ENCODE peak calls at places on chromosomes 11 and 22, in six cellular contexts. O is suprapubic skin, Z is K562, J is stomach, T is SK-N-SH, W is H1. C is an unnamed sample.

GRCh38 chr11:125600663-125601062 is 8.0 kb downstream of the STT3A start:
- DNase-seq in O (no peak), Z (no peak), J (no peak), T (no peak), W (no peak), C (no peak)

GRCh38 chr22:27488456-27489224 is 312.9 kb downstream of the MN1 start:
- DNase-seq in O (no peak), Z (no peak), J (peak; percentile 39), T (peak; percentile 84), W (no peak), C (no peak)

GRCh38 chr11:30422389-30422788 is 99.5 kb downstream of the ARL14EP start:
- DNase-seq in O (no peak), Z (no peak), J (no peak), T (no peak), W (no peak), C (no peak)

GRCh38 chr11:6667733-6668374 is 12.2 kb upstream of the DCHS1 start:
- DNase-seq in O (no peak), Z (peak; percentile 54), J (no peak), T (no peak), W (no peak), C (no peak)

GRCh38 chr11:10651579-10652361 is 41.8 kb downstream of the IRAG1 start:
- DNase-seq in O (peak; percentile 60), Z (no peak), J (no peak), T (no peak), W (no peak), C (no peak)

GRCh38 chr11:118998822-118999221 is 884 bp downstream of the CENATAC start:
- DNase-seq in O (no peak), Z (peak; percentile 34), J (peak; percentile 35), T (no peak), W (no peak), C (no peak)

GRCh38 chr11:45974806-45975205 is 52.4 kb downstream of the LARGE2 start:
- DNase-seq in O (no peak), Z (no peak), J (no peak), T (no peak), W (no peak), C (no peak)

GRCh38 chr22:23008887-23009286 is 61.4 kb upstream of the GNAZ start:
- DNase-seq in O (no peak), Z (no peak), J (no peak), T (no peak), W (no peak), C (no peak)

GRCh38 chr11:118073554-118073953 is 3.3 kb upstream of the TMPRSS4 start:
- DNase-seq in O (no peak), Z (no peak), J (no peak), T (no peak), W (no peak), C (no peak)

GRCh38 chr11:2804701-2805387 is 80.7 kb downstream of the CDKN1C start:
- DNase-seq in O (peak; percentile 72), Z (no peak), J (peak; percentile 21), T (no peak), W (peak; percentile 44), C (no peak)

GRCh38 chr11:65501530-65502273 is 2.9 kb downstream of the MALAT1 start:
- DNase-seq in O (no peak), Z (peak; percentile 7), J (no peak), T (no peak), W (no peak), C (no peak)

GRCh38 chr11:66264893-66265292 is 3.5 kb upstream of the RAB1B start:
- DNase-seq in O (no peak), Z (peak; percentile 53), J (peak; percentile 36), T (peak; percentile 59), W (peak; percentile 90), C (no peak)

GRCh38 chr11:84993386-84993785 is 633.8 kb downstream of the DLG2 start:
- DNase-seq in O (no peak), Z (no peak), J (no peak), T (no peak), W (peak; percentile 63), C (no peak)

GRCh38 chr11:44524751-44525171 is 40.7 kb upstream of the CD82 start:
- DNase-seq in O (no peak), Z (peak; percentile 32), J (no peak), T (no peak), W (no peak), C (no peak)

GRCh38 chr11:110098645-110099044 is 5.5 kb downstream of the ZC3H12C start:
- DNase-seq in O (no peak), Z (no peak), J (no peak), T (no peak), W (no peak), C (no peak)

GRCh38 chr11:131951146-131951545 is 580.7 kb downstream of the NTM start:
- DNase-seq in O (no peak), Z (no peak), J (no peak), T (no peak), W (no peak), C (no peak)

GRCh38 chr11:57313071-57313787 is 11.5 kb downstream of the TNKS1BP1 start:
- DNase-seq in O (peak; percentile 77), Z (no peak), J (peak; percentile 57), T (no peak), W (no peak), C (no peak)

GRCh38 chr11:70865356-70865755 is 387.0 kb downstream of the SHANK2 start:
- DNase-seq in O (no peak), Z (no peak), J (no peak), T (no peak), W (no peak), C (no peak)

GRCh38 chr11:19728436-19728835 is 15.8 kb downstream of the NAV2 start:
- DNase-seq in O (no peak), Z (no peak), J (no peak), T (no peak), W (no peak), C (no peak)

GRCh38 chr22:20626811-20627210 is 119.4 kb downstream of the MED15 start:
- DNase-seq in O (no peak), Z (no peak), J (no peak), T (no peak), W (no peak), C (no peak)

GRCh38 chr22:49329636-49330035 is 498.0 kb downstream of the BRD1 start:
- DNase-seq in O (peak; percentile 41), Z (no peak), J (peak; percentile 4), T (no peak), W (no peak), C (peak; percentile 72)

GRCh38 chr11:20026629-20027545 is 133.4 kb downstream of the DBX1 start:
- DNase-seq in O (no peak), Z (no peak), J (peak; percentile 32), T (no peak), W (peak; percentile 85), C (no peak)

DNA sequence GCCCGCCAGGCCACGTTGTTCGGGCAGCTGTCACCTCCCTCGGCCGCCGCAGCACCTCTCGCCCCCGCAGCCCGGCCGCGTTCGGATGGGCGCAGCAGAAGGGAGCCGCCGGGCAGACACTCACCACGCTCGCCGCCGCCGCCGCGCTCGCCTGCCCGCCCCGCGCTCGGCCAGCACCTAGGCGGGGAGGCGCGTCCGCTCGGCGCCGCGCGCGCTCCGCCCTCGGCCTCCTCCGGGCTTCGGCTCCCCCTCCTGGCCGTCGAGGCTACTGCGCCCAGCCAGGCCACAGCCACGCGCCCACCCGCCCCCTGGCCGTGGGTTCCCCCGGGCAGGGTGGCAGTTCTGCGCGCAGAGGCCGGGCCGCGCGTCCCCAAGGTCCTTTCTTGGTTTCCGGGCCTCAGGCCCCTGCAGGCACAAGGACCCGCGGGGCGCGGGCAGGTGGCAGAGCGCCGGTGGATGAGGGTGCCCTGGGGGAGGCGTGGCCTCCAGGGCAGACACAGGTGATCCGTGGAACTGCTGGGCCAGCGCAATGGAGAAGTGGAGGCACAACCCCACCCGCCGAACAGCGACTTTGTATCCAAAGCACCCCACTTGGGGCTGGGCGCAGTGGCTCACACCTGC is at the start of gene SLC25A22:
- DNase-seq in O (no peak), Z (peak; percentile 84), J (peak; percentile 85), T (peak; percentile 98), W (peak; percentile 93), C (no peak)
- TF ChIP-seq POLR2AphosphoS5 in O (no peak), Z (no peak), J (no peak), T (no peak), W (peak; percentile 27), C (no peak)

GRCh38 chr11:114478768-114479167 is 39.5 kb downstream of the REXO2 start:
- DNase-seq in O (no peak), Z (no peak), J (no peak), T (no peak), W (no peak), C (no peak)
- H3K4me3 ChIP-seq in O (no peak overlapping the region), Z (no peak overlapping the region), J (no peak overlapping the region), T (no peak overlapping the region), W (no peak overlapping the region), C (no peak overlapping the region)

DNA sequence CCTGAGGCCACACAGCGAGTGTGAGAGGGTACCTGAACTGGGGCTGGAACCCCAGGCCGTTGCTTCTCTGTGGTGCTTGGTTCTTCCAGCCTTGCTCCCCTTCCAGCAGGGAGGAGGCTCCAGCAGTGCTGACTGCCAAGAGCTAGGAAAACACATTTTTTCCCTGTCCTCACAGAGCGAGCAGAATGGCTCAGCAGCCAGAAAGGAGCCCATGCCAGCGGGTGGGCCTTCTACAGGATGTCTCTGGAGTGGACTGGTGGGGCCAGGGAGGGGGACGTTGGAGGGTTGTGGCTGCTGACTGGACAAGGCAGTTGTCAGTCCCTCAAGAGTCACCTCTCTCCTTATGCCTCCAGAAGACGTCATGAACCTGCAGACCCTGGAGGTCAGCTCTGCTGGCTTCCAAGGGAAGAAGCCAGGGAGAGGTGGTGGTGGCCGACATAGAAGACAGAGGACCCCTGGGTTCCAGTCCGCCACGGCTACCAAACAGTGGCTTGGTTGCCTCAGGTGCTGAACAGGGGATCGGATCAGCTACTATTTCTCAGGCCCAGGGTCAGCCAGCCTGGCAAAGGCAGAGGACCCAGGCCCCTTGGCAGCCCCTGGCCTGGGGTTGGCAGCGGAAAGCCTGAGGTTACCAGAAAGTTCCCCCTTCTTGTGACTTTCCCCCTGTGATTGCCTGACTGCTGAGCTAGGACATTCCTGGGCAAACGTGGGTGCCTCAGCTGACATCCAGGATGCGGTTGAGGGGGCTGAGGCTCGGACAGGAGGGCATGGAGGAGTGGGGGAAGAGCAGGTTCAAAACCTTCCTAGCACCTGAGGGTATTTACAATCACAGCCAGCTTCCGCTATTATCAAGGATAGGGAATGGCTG is 3.7 kb downstream of the MAFF start:
- DNase-seq in O (no peak), Z (no peak), J (no peak), T (no peak), W (no peak), C (peak; percentile 95)
- TF ChIP-seq EP300 in O (no peak), Z (no peak), J (no peak), T (no peak), W (no peak), C (no peak)

GRCh38 chr11:115220423-115220822 is 283.8 kb downstream of the CADM1 start:
- DNase-seq in O (no peak), Z (no peak), J (no peak), T (no peak), W (no peak), C (no peak)
- TF ChIP-seq POLR2AphosphoS5 in O (no peak), Z (no peak), J (no peak), T (no peak), W (no peak), C (no peak)

GRCh38 chr22:42294034-42294985 is 23.9 kb upstream of the TCF20 start:
- DNase-seq in O (no peak), Z (peak; percentile 69), J (peak; percentile 38), T (no peak), W (peak; percentile 92), C (no peak)
- H3K4me3 ChIP-seq in O (no peak overlapping the region), Z (no peak overlapping the region), J (no peak overlapping the region), T (no peak overlapping the region), W (no peak overlapping the region), C (no peak overlapping the region)

GRCh38 chr11:123174196-123175183 is 20.6 kb downstream of the CLMP start:
- DNase-seq in O (no peak), Z (no peak), J (peak; percentile 39), T (no peak), W (no peak), C (no peak)
- TF ChIP-seq EP300 in O (no peak), Z (no peak), J (no peak), T (peak; percentile 94), W (no peak), C (no peak)